ENCODE peak calls at places on chromosomes 4 and X, in seven cellular contexts. One of them, this sample, is unnamed.

GRCh38 chrX:131609480-131609879 is 65.6 kb downstream of the OR13H1 start:
- DNase-seq in pancreas: no peak
- DNase-seq in fibroblast of pulmonary artery: no peak
- DNase-seq in stomach: no peak
- DNase-seq in fibroblast of mammary gland: no peak
- DNase-seq in A549: no peak
- DNase-seq in type B pancreatic cell: no peak
- DNase-seq in this sample: no peak

GRCh38 chrX:53211391-53211978 is 13.5 kb downstream of the KDM5C start:
- DNase-seq in type B pancreatic cell: no peak
- DNase-seq in fibroblast of mammary gland: peak; percentile 58
- DNase-seq in fibroblast of pulmonary artery: no peak
- DNase-seq in pancreas: no peak
- DNase-seq in stomach: no peak
- DNase-seq in A549: no peak
- DNase-seq in this sample: peak; percentile 39

GRCh38 chr4:183471960-183472708 is 27.7 kb downstream of the CDKN2AIP start:
- DNase-seq in fibroblast of mammary gland: peak; percentile 67
- DNase-seq in type B pancreatic cell: peak; percentile 88
- DNase-seq in stomach: peak; percentile 90
- DNase-seq in fibroblast of pulmonary artery: peak; percentile 78
- DNase-seq in A549: peak; percentile 54
- DNase-seq in pancreas: peak; percentile 87
- DNase-seq in this sample: peak; percentile 75

GRCh38 chrX:40099046-40099968 is 1.5 kb upstream of the BCOR start:
- DNase-seq in stomach: no peak
- DNase-seq in fibroblast of pulmonary artery: no peak
- DNase-seq in A549: no peak
- DNase-seq in fibroblast of mammary gland: no peak
- DNase-seq in pancreas: peak; percentile 57
- DNase-seq in type B pancreatic cell: no peak
- DNase-seq in this sample: peak; percentile 23

GRCh38 chr4:181498148-181498547 is 745.1 kb upstream of the TENM3 start:
- DNase-seq in fibroblast of pulmonary artery: no peak
- DNase-seq in fibroblast of mammary gland: no peak
- DNase-seq in type B pancreatic cell: no peak
- DNase-seq in stomach: no peak
- DNase-seq in A549: no peak
- DNase-seq in pancreas: no peak
- DNase-seq in this sample: no peak

GRCh38 chr4:118783887-118784286 is 52.0 kb downstream of the SEC24D start:
- DNase-seq in stomach: no peak
- DNase-seq in pancreas: no peak
- DNase-seq in type B pancreatic cell: no peak
- DNase-seq in A549: no peak
- DNase-seq in fibroblast of mammary gland: peak; percentile 82
- DNase-seq in fibroblast of pulmonary artery: peak; percentile 69
- DNase-seq in this sample: peak; percentile 89

GRCh38 chr4:37651781-37652377 is 34.3 kb downstream of the RELL1 start:
- DNase-seq in type B pancreatic cell: no peak
- DNase-seq in fibroblast of mammary gland: no peak
- DNase-seq in pancreas: no peak
- DNase-seq in stomach: no peak
- DNase-seq in A549: no peak
- DNase-seq in fibroblast of pulmonary artery: no peak
- DNase-seq in this sample: no peak

GRCh38 chrX:33062016-33062415 is 149.3 kb downstream of the DMD start:
- DNase-seq in pancreas: no peak
- DNase-seq in fibroblast of pulmonary artery: no peak
- DNase-seq in A549: no peak
- DNase-seq in type B pancreatic cell: no peak
- DNase-seq in fibroblast of mammary gland: no peak
- DNase-seq in stomach: no peak
- DNase-seq in this sample: no peak

GRCh38 chrX:95248386-95248785 is 1436.3 kb upstream of the DIAPH2 start:
- DNase-seq in stomach: no peak
- DNase-seq in fibroblast of mammary gland: no peak
- DNase-seq in fibroblast of pulmonary artery: no peak
- DNase-seq in type B pancreatic cell: no peak
- DNase-seq in pancreas: no peak
- DNase-seq in A549: no peak
- DNase-seq in this sample: no peak

GRCh38 chrX:123846598-123847038 is 13.2 kb upstream of the XIAP start:
- DNase-seq in pancreas: no peak
- DNase-seq in A549: peak; percentile 50
- DNase-seq in fibroblast of pulmonary artery: peak; percentile 39
- DNase-seq in stomach: no peak
- DNase-seq in fibroblast of mammary gland: peak; percentile 93
- DNase-seq in type B pancreatic cell: no peak
- DNase-seq in this sample: peak; percentile 84

GRCh38 chr4:147851135-147851534 is 119.2 kb downstream of the ARHGAP10 start:
- DNase-seq in A549: no peak
- DNase-seq in stomach: no peak
- DNase-seq in type B pancreatic cell: no peak
- DNase-seq in pancreas: no peak
- DNase-seq in fibroblast of pulmonary artery: no peak
- DNase-seq in fibroblast of mammary gland: no peak
- DNase-seq in this sample: no peak

GRCh38 chr4:44760142-44760898 is 34.0 kb upstream of the GNPDA2 start:
- DNase-seq in type B pancreatic cell: no peak
- DNase-seq in pancreas: no peak
- DNase-seq in fibroblast of pulmonary artery: peak; percentile 61
- DNase-seq in fibroblast of mammary gland: peak; percentile 60
- DNase-seq in stomach: no peak
- DNase-seq in A549: peak; percentile 23
- DNase-seq in this sample: peak; percentile 57

GRCh38 chr4:2898001-2898400 is 54.4 kb downstream of the ADD1 start:
- DNase-seq in pancreas: no peak
- DNase-seq in fibroblast of pulmonary artery: peak; percentile 33
- DNase-seq in fibroblast of mammary gland: no peak
- DNase-seq in stomach: no peak
- DNase-seq in type B pancreatic cell: no peak
- DNase-seq in A549: no peak
- DNase-seq in this sample: peak; percentile 49

GRCh38 chrX:32873786-32874185 is 337.6 kb downstream of the DMD start:
- DNase-seq in pancreas: no peak
- DNase-seq in fibroblast of pulmonary artery: no peak
- DNase-seq in fibroblast of mammary gland: no peak
- DNase-seq in stomach: no peak
- DNase-seq in A549: no peak
- DNase-seq in type B pancreatic cell: no peak
- DNase-seq in this sample: no peak

GRCh38 chr4:960736-961650 is 12.4 kb downstream of the DGKQ start:
- DNase-seq in stomach: no peak
- DNase-seq in type B pancreatic cell: no peak
- DNase-seq in A549: no peak
- DNase-seq in fibroblast of pulmonary artery: no peak
- DNase-seq in pancreas: peak; percentile 12
- DNase-seq in fibroblast of mammary gland: no peak
- DNase-seq in this sample: no peak

GRCh38 chrX:17553451-17553850 is 178.5 kb downstream of the NHS start:
- DNase-seq in fibroblast of mammary gland: peak; percentile 84
- DNase-seq in type B pancreatic cell: no peak
- DNase-seq in stomach: peak; percentile 54
- DNase-seq in A549: peak; percentile 14
- DNase-seq in fibroblast of pulmonary artery: peak; percentile 70
- DNase-seq in pancreas: no peak
- DNase-seq in this sample: peak; percentile 69

GRCh38 chrX:69279234-69279633 is 114.0 kb upstream of the PJA1 start:
- DNase-seq in fibroblast of mammary gland: no peak
- DNase-seq in type B pancreatic cell: no peak
- DNase-seq in A549: no peak
- DNase-seq in pancreas: no peak
- DNase-seq in fibroblast of pulmonary artery: no peak
- DNase-seq in stomach: no peak
- DNase-seq in this sample: no peak

GRCh38 chr4:4387531-4388311 is 819 bp downstream of the NSG1 start:
- DNase-seq in fibroblast of pulmonary artery: no peak
- DNase-seq in pancreas: no peak
- DNase-seq in type B pancreatic cell: no peak
- DNase-seq in fibroblast of mammary gland: no peak
- DNase-seq in A549: no peak
- DNase-seq in stomach: no peak
- DNase-seq in this sample: no peak

GRCh38 chrX:23389196-23389792 is 54.6 kb downstream of the PTCHD1 start:
- DNase-seq in fibroblast of pulmonary artery: no peak
- DNase-seq in fibroblast of mammary gland: no peak
- DNase-seq in stomach: no peak
- DNase-seq in type B pancreatic cell: no peak
- DNase-seq in pancreas: no peak
- DNase-seq in A549: no peak
- DNase-seq in this sample: no peak

GRCh38 chr4:124806403-124806802 is 93.9 kb upstream of the ANKRD50 start:
- DNase-seq in A549: no peak
- DNase-seq in pancreas: no peak
- DNase-seq in type B pancreatic cell: no peak
- DNase-seq in fibroblast of pulmonary artery: no peak
- DNase-seq in stomach: no peak
- DNase-seq in fibroblast of mammary gland: peak; percentile 63
- DNase-seq in this sample: peak; percentile 33

DNA sequence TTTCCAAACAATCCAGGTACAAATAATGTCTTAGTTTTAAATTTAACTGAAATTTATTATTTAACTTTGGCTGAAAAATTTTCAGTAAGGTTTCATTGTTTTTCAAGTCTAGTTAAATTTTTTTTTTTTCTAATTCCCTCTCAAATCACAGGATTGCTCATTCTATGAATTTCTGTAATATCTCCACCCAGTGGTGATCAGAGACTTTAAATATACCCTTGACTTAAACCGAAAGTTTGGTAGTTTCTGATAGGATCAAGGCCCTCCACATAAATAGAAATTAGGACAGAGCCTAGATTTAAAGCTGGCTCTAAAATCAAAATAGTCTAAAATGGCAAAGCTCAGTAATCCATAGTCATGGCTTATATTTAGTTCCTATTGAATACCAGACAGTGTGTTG is 175.4 kb downstream of the TBCK start:
- DNase-seq in fibroblast of pulmonary artery: no peak
- DNase-seq in fibroblast of mammary gland: no peak
- DNase-seq in stomach: no peak
- DNase-seq in pancreas: no peak
- DNase-seq in A549: peak; percentile 0
- DNase-seq in type B pancreatic cell: no peak
- DNase-seq in this sample: peak; percentile 4
- TF ChIP-seq CTCF in fibroblast of pulmonary artery: no peak
- TF ChIP-seq CTCF in fibroblast of mammary gland: no peak
- TF ChIP-seq CTCF in stomach: no peak
- TF ChIP-seq CTCF in pancreas: no peak
- TF ChIP-seq CTCF in A549: no peak
- TF ChIP-seq CTCF in type B pancreatic cell: no peak
- TF ChIP-seq CTCF in this sample: no peak

GRCh38 chrX:2629316-2630168 is 61.6 kb upstream of the CD99 start:
- DNase-seq in stomach: no peak
- DNase-seq in type B pancreatic cell: no peak
- DNase-seq in fibroblast of pulmonary artery: no peak
- DNase-seq in pancreas: peak; percentile 24
- DNase-seq in A549: peak; percentile 24
- DNase-seq in fibroblast of mammary gland: no peak
- DNase-seq in this sample: no peak

GRCh38 chrX:2626750-2627149 is 64.3 kb upstream of the CD99 start:
- DNase-seq in type B pancreatic cell: no peak
- DNase-seq in stomach: no peak
- DNase-seq in A549: no peak
- DNase-seq in fibroblast of pulmonary artery: no peak
- DNase-seq in pancreas: no peak
- DNase-seq in fibroblast of mammary gland: no peak
- DNase-seq in this sample: no peak

GRCh38 chrX:2628751-2629315 is 62.3 kb upstream of the CD99 start:
- DNase-seq in stomach: no peak
- DNase-seq in fibroblast of mammary gland: no peak
- DNase-seq in A549: peak; percentile 32
- DNase-seq in pancreas: no peak
- DNase-seq in fibroblast of pulmonary artery: no peak
- DNase-seq in type B pancreatic cell: no peak
- DNase-seq in this sample: no peak

GRCh38 chrX:2631743-2632532 is 59.2 kb upstream of the CD99 start:
- DNase-seq in fibroblast of mammary gland: no peak
- DNase-seq in A549: no peak
- DNase-seq in fibroblast of pulmonary artery: no peak
- DNase-seq in type B pancreatic cell: no peak
- DNase-seq in stomach: no peak
- DNase-seq in pancreas: no peak
- DNase-seq in this sample: no peak

GRCh38 chrX:2627272-2627867 is 63.7 kb upstream of the CD99 start:
- DNase-seq in fibroblast of pulmonary artery: peak; percentile 63
- DNase-seq in type B pancreatic cell: no peak
- DNase-seq in pancreas: peak; percentile 37
- DNase-seq in stomach: peak; percentile 36
- DNase-seq in A549: peak; percentile 74
- DNase-seq in fibroblast of mammary gland: peak; percentile 46
- DNase-seq in this sample: peak; percentile 61
- TF ChIP-seq CTCF in fibroblast of pulmonary artery: peak; percentile 59
- TF ChIP-seq CTCF in type B pancreatic cell: peak; percentile 81
- TF ChIP-seq CTCF in pancreas: peak; percentile 34
- TF ChIP-seq CTCF in stomach: no peak
- TF ChIP-seq CTCF in A549: peak; percentile 65
- TF ChIP-seq CTCF in fibroblast of mammary gland: peak; percentile 57
- TF ChIP-seq CTCF in this sample: peak; percentile 69

DNA sequence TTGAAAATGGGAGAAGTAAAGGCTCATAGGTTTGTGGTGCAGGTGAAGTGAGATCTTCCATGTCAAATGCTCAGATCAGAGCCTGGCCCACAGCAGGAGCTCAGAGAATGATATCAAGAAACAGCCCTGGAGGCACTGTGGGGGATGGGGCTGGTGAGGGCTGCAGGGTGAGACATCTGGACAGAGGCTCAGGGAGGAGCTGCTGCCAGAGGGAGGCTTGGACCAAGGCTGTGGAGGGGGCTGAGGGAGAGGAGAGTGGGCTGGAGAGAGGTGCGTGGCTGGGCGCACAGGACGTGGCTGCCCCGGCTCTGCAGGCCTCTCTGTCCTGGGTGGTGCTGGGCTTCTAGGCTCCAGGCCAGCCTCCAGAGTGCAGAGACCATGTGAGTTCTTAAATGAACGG is 5.6 kb downstream of the SORCS2 start:
- DNase-seq in pancreas: no peak
- DNase-seq in stomach: no peak
- DNase-seq in fibroblast of mammary gland: no peak
- DNase-seq in fibroblast of pulmonary artery: no peak
- DNase-seq in A549: no peak
- DNase-seq in type B pancreatic cell: peak; percentile 64
- DNase-seq in this sample: no peak
- TF ChIP-seq CTCF in pancreas: no peak
- TF ChIP-seq CTCF in stomach: no peak
- TF ChIP-seq CTCF in fibroblast of mammary gland: no peak
- TF ChIP-seq CTCF in fibroblast of pulmonary artery: no peak
- TF ChIP-seq CTCF in A549: no peak
- TF ChIP-seq CTCF in type B pancreatic cell: no peak
- TF ChIP-seq CTCF in this sample: no peak

GRCh38 chr4:116824172-116824571 is 261.2 kb downstream of the TRAM1L1 start:
- DNase-seq in fibroblast of pulmonary artery: no peak
- DNase-seq in type B pancreatic cell: no peak
- DNase-seq in pancreas: no peak
- DNase-seq in stomach: no peak
- DNase-seq in A549: no peak
- DNase-seq in fibroblast of mammary gland: no peak
- DNase-seq in this sample: no peak
- TF ChIP-seq CTCF in fibroblast of pulmonary artery: no peak
- TF ChIP-seq CTCF in type B pancreatic cell: no peak
- TF ChIP-seq CTCF in pancreas: no peak
- TF ChIP-seq CTCF in stomach: no peak
- TF ChIP-seq CTCF in A549: no peak
- TF ChIP-seq CTCF in fibroblast of mammary gland: no peak
- TF ChIP-seq CTCF in this sample: no peak

This sample was measured in cardiac fibroblast.